ENCODE peak calls at places on chromosome 4, in nine cellular contexts. G is heart right ventricle, V is brain microvascular endothelial cell, E is RWPE1, K is PC-3, J is fibroblast of the aortic adventitia, M is MCF 10A, Z is osteocyte, N is WERI-Rb-1. H is an unnamed sample.
A peak's percentile ranks its signal among the peaks of the same experiment; 100 is the strongest.

GRCh38 chr4:88697113-88697512 is 516 bp downstream of the NAP1L5 start:
- DNase-seq in G (no peak), V (no peak), E (no peak), K (no peak), J (peak; percentile 34), M (no peak), Z (no peak), N (no peak), H (no peak)

GRCh38 chr4:2865381-2865780 is 21.7 kb downstream of the ADD1 start:
- DNase-seq in G (no peak), V (no peak), E (no peak), K (no peak), J (no peak), M (no peak), Z (no peak), N (no peak), H (no peak)

GRCh38 chr4:83259586-83259985 is 25.0 kb downstream of the COQ2 start:
- DNase-seq in G (no peak), V (no peak), E (no peak), K (no peak), J (peak; percentile 39), M (no peak), Z (no peak), N (no peak), H (no peak)

GRCh38 chr4:54484361-54484760 is 173.4 kb upstream of the KIT start:
- DNase-seq in G (no peak), V (no peak), E (peak; percentile 87), K (peak; percentile 18), J (no peak), M (peak; percentile 80), Z (no peak), N (no peak), H (no peak)

GRCh38 chr4:71163317-71163716 is 169.9 kb downstream of the DCK start:
- DNase-seq in G (no peak), V (peak; percentile 25), E (no peak), K (no peak), J (peak; percentile 12), M (no peak), Z (no peak), N (no peak), H (no peak)

GRCh38 chr4:183249854-183250253 is 70.2 kb downstream of the CLDN22 start:
- DNase-seq in G (no peak), V (peak; percentile 43), E (peak; percentile 48), K (peak; percentile 50), J (peak; percentile 60), M (peak; percentile 54), Z (no peak), N (peak; percentile 57), H (no peak)

GRCh38 chr4:47274931-47275330 is 188.6 kb downstream of the COMMD8 start:
- DNase-seq in G (no peak), V (no peak), E (no peak), K (no peak), J (peak; percentile 18), M (no peak), Z (no peak), N (no peak), H (no peak)

GRCh38 chr4:139465922-139466321 is 12.0 kb downstream of the RAB33B start:
- DNase-seq in G (no peak), V (no peak), E (no peak), K (no peak), J (no peak), M (peak; percentile 38), Z (no peak), N (no peak), H (no peak)

GRCh38 chr4:142874684-142875083 is 28.6 kb upstream of the INPP4B start:
- DNase-seq in G (no peak), V (no peak), E (no peak), K (no peak), J (no peak), M (no peak), Z (no peak), N (no peak), H (no peak)

GRCh38 chr4:4852591-4853362 is 6.7 kb upstream of the MSX1 start:
- DNase-seq in G (no peak), V (peak; percentile 76), E (peak; percentile 30), K (no peak), J (peak; percentile 85), M (peak; percentile 22), Z (no peak), N (no peak), H (peak; percentile 65)
- TF ChIP-seq CTCF in G (no peak), V (peak; percentile 63), E (no peak), K (no peak), J (peak; percentile 57), M (no peak), Z (peak; percentile 33), N (no peak), H (peak; percentile 49)

GRCh38 chr4:39446842-39447573 is 11.7 kb downstream of the RPL9 start:
- DNase-seq in G (peak; percentile 56), V (peak; percentile 57), E (peak; percentile 60), K (peak; percentile 18), J (peak; percentile 40), M (no peak), Z (no peak), N (no peak), H (no peak)
- TF ChIP-seq CTCF in G (peak; percentile 41), V (peak; percentile 62), E (no peak), K (no peak), J (peak; percentile 45), M (no peak), Z (no peak), N (no peak), H (no peak)

GRCh38 chr4:152063301-152064235 is 302.8 kb upstream of the GATB start:
- DNase-seq in G (no peak), V (no peak), E (peak; percentile 10), K (peak; percentile 60), J (peak; percentile 21), M (no peak), Z (no peak), N (no peak), H (peak; percentile 25)
- TF ChIP-seq CTCF in G (no peak), V (no peak), E (no peak), K (no peak), J (no peak), M (no peak), Z (no peak), N (no peak), H (no peak)

GRCh38 chr4:109243871-109244270 is 58.6 kb downstream of the COL25A1 start:
- DNase-seq in G (no peak), V (no peak), E (no peak), K (no peak), J (no peak), M (no peak), Z (no peak), N (no peak), H (no peak)
- TF ChIP-seq CTCF in G (no peak), V (no peak), E (no peak), K (no peak), J (no peak), M (no peak), Z (no peak), N (no peak), H (no peak)

DNA sequence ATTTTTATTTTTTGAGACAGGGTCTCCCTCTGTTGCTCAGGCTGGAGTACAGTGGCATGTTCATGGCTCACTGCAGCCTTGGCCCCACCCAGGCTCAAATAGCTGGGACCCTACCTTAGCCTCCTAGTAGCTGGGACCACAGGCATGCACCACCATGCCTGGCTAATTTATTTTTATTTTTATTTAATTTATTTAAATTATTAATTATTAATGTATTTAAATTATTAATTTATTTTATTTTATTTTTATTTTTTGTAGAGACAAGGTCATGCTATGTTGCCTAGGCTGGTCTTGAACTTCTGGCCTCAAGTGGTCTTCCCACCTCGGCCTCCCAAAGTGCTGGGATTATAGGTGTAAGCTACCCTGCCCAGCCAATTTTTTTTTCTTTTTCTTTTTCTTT is 69.3 kb downstream of the EGF start:
- DNase-seq in G (no peak), V (no peak), E (no peak), K (no peak), J (no peak), M (no peak), Z (no peak), N (no peak), H (no peak)
- TF ChIP-seq CTCF in G (no peak), V (no peak), E (no peak), K (no peak), J (no peak), M (no peak), Z (no peak), N (no peak), H (no peak)

DNA sequence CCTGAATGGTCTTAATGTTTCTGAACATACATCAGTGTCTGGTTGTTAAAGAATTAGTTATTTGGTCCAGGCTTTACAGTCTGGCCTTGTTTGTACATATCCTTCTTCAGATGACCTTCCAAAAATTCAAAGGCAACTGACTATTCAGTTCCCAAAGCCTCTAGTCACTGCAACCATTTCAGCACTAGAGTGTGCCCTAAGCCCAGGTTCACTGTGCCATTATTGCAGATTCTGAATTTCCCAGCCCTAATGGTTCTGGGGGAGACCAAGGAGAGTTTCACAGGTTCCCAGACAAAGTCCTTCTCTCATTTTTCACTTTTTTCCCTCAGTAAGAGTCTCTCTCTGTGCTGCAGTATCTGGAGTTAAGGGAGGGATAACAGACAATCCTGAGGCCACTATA is 235.8 kb downstream of the TRAM1L1 start:
- DNase-seq in G (no peak), V (no peak), E (no peak), K (no peak), J (no peak), M (peak; percentile 17), Z (no peak), N (peak; percentile 6), H (no peak)
- TF ChIP-seq CTCF in G (no peak), V (peak; percentile 34), E (no peak), K (peak; percentile 29), J (no peak), M (no peak), Z (peak; percentile 26), N (peak; percentile 42), H (no peak)

GRCh38 chr4:186725422-186726149 is 1.9 kb upstream of the FAT1 start:
- DNase-seq in G (peak; percentile 78), V (peak; percentile 83), E (peak; percentile 74), K (peak; percentile 72), J (peak; percentile 81), M (peak; percentile 83), Z (peak; percentile 94), N (no peak), H (peak; percentile 76)
- TF ChIP-seq CTCF in G (peak; percentile 77), V (peak; percentile 85), E (peak; percentile 87), K (peak; percentile 81), J (peak; percentile 61), M (peak; percentile 75), Z (peak; percentile 89), N (no peak), H (peak; percentile 56)

GRCh38 chr4:81919238-81919637 is 447.5 kb upstream of the RASGEF1B start:
- DNase-seq in G (no peak), V (peak; percentile 2), E (peak; percentile 9), K (peak; percentile 22), J (peak; percentile 4), M (peak; percentile 38), Z (no peak), N (peak; percentile 46), H (no peak)
- TF ChIP-seq CTCF in G (peak; percentile 16), V (peak; percentile 35), E (no peak), K (peak; percentile 35), J (peak; percentile 51), M (peak; percentile 26), Z (no peak), N (peak; percentile 66), H (peak; percentile 47)

DNA sequence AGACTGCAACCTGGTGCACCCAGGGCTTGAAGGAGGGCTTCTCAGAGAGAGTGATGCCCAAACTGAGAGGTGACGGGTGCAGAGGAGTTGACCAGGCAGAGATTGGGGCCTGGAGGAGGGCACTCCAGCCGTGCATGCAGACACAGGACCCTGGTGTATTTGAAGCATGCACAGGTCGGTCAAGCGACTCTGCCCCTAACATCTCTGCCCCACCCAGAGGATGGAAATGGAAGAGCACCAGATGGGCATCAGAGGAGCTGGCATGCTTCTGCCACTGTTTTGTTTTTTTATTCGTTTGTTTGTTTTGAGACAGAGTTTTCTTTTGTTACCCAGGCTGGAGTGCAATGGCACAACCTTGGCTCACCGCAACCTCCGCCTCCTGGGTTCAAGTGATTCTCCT is 320.9 kb downstream of the EVC2 start:
- DNase-seq in G (no peak), V (no peak), E (no peak), K (peak; percentile 8), J (no peak), M (no peak), Z (no peak), N (no peak), H (no peak)
- TF ChIP-seq CTCF in G (no peak), V (peak; percentile 27), E (no peak), K (peak; percentile 40), J (no peak), M (no peak), Z (no peak), N (peak; percentile 37), H (no peak)

H was measured in nephron progenitor cell.